ENCODE peak calls at places on chromosomes 2 and 18, in four cellular contexts. One of them, this sample, is unnamed. For H3K4me1, the result is how much of the 10 kb centered on the place peaks cover.

GRCh38 chr2:169573160-169573973 is at the start of gene FASTKD1:
- DNase-seq in hepatocyte: peak
- DNase-seq in OCI-LY7: peak
- DNase-seq in HCT116: peak
- DNase-seq in this sample: peak

GRCh38 chr18:75923169-75923568 is 495.7 kb upstream of the SMIM21 start:
- DNase-seq in hepatocyte: peak
- DNase-seq in OCI-LY7: no peak
- DNase-seq in HCT116: peak
- DNase-seq in this sample: no peak

GRCh38 chr2:155708052-155708451 is 624.5 kb downstream of the NR4A2 start:
- DNase-seq in hepatocyte: no peak
- DNase-seq in OCI-LY7: no peak
- DNase-seq in HCT116: peak
- DNase-seq in this sample: no peak

GRCh38 chr2:239181601-239182471 is 219.0 kb downstream of the HDAC4 start:
- DNase-seq in hepatocyte: peak
- DNase-seq in OCI-LY7: no peak
- DNase-seq in HCT116: no peak
- DNase-seq in this sample: no peak

GRCh38 chr18:70700496-70700895 is 411.7 kb downstream of the SOCS6 start:
- DNase-seq in hepatocyte: no peak
- DNase-seq in OCI-LY7: no peak
- DNase-seq in HCT116: no peak
- DNase-seq in this sample: no peak

GRCh38 chr2:48480526-48480925 is 49.4 kb upstream of the STON1 start:
- DNase-seq in hepatocyte: no peak
- DNase-seq in OCI-LY7: no peak
- DNase-seq in HCT116: no peak
- DNase-seq in this sample: no peak

GRCh38 chr2:231928901-231929725 is 2.9 kb upstream of the NPPC start:
- DNase-seq in hepatocyte: no peak
- DNase-seq in OCI-LY7: no peak
- DNase-seq in HCT116: no peak
- DNase-seq in this sample: no peak

GRCh38 chr18:49174478-49174877 is 223.7 kb upstream of the SMAD7 start:
- DNase-seq in hepatocyte: peak
- DNase-seq in OCI-LY7: no peak
- DNase-seq in HCT116: no peak
- DNase-seq in this sample: no peak

GRCh38 chr18:63098014-63098981 is 221.3 kb downstream of the BCL2 start:
- DNase-seq in hepatocyte: no peak
- DNase-seq in OCI-LY7: peak
- DNase-seq in HCT116: no peak
- DNase-seq in this sample: peak

GRCh38 chr2:236670235-236670620 is 100.6 kb downstream of the ACKR3 start:
- DNase-seq in hepatocyte: no peak
- DNase-seq in OCI-LY7: no peak
- DNase-seq in HCT116: no peak
- DNase-seq in this sample: no peak

GRCh38 chr2:165193178-165193777 is 10.6 kb downstream of the SCN3A start:
- DNase-seq in hepatocyte: no peak
- DNase-seq in OCI-LY7: peak
- DNase-seq in HCT116: no peak
- DNase-seq in this sample: peak

GRCh38 chr2:71243548-71244301 is 16.8 kb upstream of the PAIP2B start:
- DNase-seq in hepatocyte: no peak
- DNase-seq in OCI-LY7: no peak
- DNase-seq in HCT116: no peak
- DNase-seq in this sample: no peak

GRCh38 chr2:138369856-138370255 is 131.7 kb upstream of the SPOPL start:
- DNase-seq in hepatocyte: no peak
- DNase-seq in OCI-LY7: no peak
- DNase-seq in HCT116: no peak
- DNase-seq in this sample: no peak

GRCh38 chr18:50751490-50751889 is 68.3 kb downstream of the MRO start:
- DNase-seq in hepatocyte: no peak
- DNase-seq in OCI-LY7: no peak
- DNase-seq in HCT116: no peak
- DNase-seq in this sample: no peak
- TF ChIP-seq EZH2phosphoT487 in hepatocyte: no peak
- TF ChIP-seq EZH2phosphoT487 in OCI-LY7: no peak
- TF ChIP-seq EZH2phosphoT487 in HCT116: no peak
- TF ChIP-seq EZH2phosphoT487 in this sample: no peak

DNA sequence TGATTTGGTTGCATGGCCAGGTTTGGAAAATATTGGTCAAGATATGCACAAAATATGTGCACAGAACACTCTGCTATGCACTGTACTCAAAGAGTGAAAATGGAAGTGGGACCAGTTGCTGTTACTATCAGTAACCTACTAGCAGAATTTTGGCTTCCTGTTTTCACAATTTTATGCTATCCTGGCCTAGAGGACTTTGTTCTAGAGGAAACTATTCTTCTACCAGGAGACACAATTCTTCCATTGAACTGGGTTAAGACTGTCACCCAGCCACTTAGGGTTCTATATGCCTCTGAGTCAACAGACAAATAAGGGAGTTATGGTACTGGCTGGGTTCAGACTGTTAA is 431.4 kb upstream of the DCC start:
- DNase-seq in hepatocyte: no peak
- DNase-seq in OCI-LY7: no peak
- DNase-seq in HCT116: no peak
- DNase-seq in this sample: no peak
- H3K4me1 ChIP-seq in hepatocyte: under half
- H3K4me1 ChIP-seq in OCI-LY7: under half
- H3K4me1 ChIP-seq in HCT116: under half
- H3K4me1 ChIP-seq in this sample: under half

DNA sequence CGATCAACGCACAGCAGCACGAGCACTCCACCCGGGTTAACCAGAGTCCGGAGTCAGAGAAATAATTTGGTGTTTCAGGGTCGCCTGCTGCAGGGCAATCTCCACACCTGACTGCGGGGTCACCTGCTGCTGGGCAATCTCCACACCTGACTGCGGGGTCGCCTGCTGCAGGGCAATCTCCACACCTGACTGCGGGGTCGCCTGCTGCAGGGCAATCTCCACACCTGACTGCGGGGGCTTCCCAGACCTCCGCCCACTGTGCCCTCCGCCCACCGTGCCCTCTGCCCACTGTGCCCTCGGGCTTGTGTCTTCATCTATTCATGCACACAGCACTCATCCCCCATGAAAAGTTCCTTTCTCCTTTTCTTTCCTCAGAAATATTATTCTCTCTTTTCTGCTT is 500.2 kb upstream of the SALL3 start:
- DNase-seq in hepatocyte: peak
- DNase-seq in OCI-LY7: no peak
- DNase-seq in HCT116: no peak
- DNase-seq in this sample: no peak
- TF ChIP-seq CTCF in hepatocyte: no peak
- TF ChIP-seq CTCF in OCI-LY7: no peak
- TF ChIP-seq CTCF in HCT116: no peak
- TF ChIP-seq CTCF in this sample: no peak

DNA sequence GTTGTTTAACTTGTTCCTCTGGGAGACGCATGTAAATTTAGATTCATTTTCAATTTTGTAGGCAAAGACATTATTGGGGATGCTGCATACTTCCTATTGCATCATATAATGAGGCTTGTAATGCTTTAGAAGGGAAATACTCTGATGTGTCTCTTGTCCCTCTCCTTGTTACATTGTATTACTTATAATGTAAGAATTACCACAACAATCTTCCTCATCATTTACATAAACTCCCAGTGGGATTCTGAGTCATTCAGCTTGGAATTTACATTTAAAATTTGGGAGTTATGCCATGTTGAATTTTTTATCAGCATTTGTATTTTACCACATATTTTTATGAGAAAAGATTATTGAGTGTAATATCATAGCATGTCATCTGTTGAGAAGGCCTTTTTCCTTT is 963.4 kb upstream of the NRXN1 start:
- DNase-seq in hepatocyte: no peak
- DNase-seq in OCI-LY7: no peak
- DNase-seq in HCT116: no peak
- DNase-seq in this sample: no peak
- TF ChIP-seq EZH2phosphoT487 in hepatocyte: no peak
- TF ChIP-seq EZH2phosphoT487 in OCI-LY7: no peak
- TF ChIP-seq EZH2phosphoT487 in HCT116: no peak
- TF ChIP-seq EZH2phosphoT487 in this sample: no peak

GRCh38 chr2:17635007-17635406 is 94.5 kb downstream of the VSNL1 start:
- DNase-seq in hepatocyte: no peak
- DNase-seq in OCI-LY7: no peak
- DNase-seq in HCT116: no peak
- DNase-seq in this sample: no peak
- H3K4me1 ChIP-seq in hepatocyte: under half
- H3K4me1 ChIP-seq in OCI-LY7: under half
- H3K4me1 ChIP-seq in HCT116: under half
- H3K4me1 ChIP-seq in this sample: under half

DNA sequence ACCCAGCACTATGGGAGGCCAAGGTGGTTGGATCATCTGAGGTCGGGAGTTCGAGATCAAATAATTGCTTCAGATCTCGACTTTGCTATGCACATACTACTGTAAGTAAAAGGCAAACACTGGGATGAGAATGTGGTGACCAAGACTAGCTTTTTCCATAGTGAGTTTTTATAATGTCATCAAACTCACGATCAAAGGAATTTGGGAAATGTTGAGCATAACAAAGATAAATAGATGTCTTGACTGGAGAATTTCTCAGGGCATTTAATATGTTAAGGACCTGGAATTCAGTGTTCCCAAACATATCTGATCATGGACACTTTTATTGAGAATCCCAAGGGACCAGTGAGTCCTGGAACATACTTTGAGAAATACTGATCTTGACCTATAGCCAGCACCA is 205.6 kb downstream of the ARHGAP15 start:
- DNase-seq in hepatocyte: no peak
- DNase-seq in OCI-LY7: no peak
- DNase-seq in HCT116: no peak
- DNase-seq in this sample: no peak
- TF ChIP-seq CTCF in hepatocyte: no peak
- TF ChIP-seq CTCF in OCI-LY7: no peak
- TF ChIP-seq CTCF in HCT116: no peak
- TF ChIP-seq CTCF in this sample: no peak

GRCh38 chr2:47039913-47040562 is 115.1 kb downstream of the STPG4 start:
- DNase-seq in hepatocyte: no peak
- DNase-seq in OCI-LY7: no peak
- DNase-seq in HCT116: no peak
- DNase-seq in this sample: no peak
- TF ChIP-seq EZH2phosphoT487 in hepatocyte: no peak
- TF ChIP-seq EZH2phosphoT487 in OCI-LY7: no peak
- TF ChIP-seq EZH2phosphoT487 in HCT116: no peak
- TF ChIP-seq EZH2phosphoT487 in this sample: no peak

DNA sequence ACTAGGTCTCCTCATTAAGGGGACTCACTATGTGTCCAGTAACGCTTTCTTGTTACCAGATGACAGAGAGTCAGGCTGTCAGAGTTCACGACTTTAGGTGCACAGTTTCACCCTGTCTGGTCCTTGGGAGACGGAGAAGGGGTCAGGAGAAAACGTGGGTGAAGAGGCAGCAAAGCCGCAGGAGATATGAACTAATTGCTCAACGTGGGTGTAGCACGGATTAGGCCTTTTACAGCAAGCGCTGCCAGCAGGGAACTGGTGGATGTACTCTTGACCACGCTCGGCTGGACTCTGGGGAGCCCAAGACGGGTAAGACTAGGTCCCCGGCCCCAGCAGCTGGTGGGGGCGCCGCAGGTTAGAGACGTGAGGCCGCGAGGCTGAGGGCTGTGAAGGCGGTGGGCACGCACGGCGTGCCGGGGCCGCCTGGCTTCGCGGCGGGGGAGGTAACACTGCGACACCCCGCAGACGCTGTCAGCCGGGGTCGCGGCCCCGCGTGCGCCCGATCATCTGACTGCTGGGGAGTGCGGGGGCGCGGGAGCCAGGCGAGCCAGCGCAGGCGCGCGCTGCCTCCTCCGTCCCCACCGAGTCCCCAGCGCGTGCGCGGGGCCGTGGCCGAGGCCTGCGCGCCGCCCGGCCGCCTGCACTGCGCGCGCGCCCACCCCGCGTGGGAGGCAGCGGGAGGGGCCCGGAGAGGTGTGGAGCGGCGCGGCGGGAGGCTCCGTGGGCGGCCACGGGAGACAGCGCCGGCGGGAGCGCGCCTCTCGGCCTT is at the start of gene CLIP4:
- DNase-seq in hepatocyte: peak
- DNase-seq in OCI-LY7: no peak
- DNase-seq in HCT116: no peak
- DNase-seq in this sample: no peak
- H3K4me1 ChIP-seq in hepatocyte: under half
- H3K4me1 ChIP-seq in OCI-LY7: under half
- H3K4me1 ChIP-seq in HCT116: under half
- H3K4me1 ChIP-seq in this sample: under half

This sample was measured in MM.1S.